ENCODE peak calls at places on chromosomes 11 and 22, in seven cellular contexts. C is IMR-90, R is body of pancreas, V is uterus, P is esophagus squamous epithelium, Z is A549, Y is lower leg skin. M is an unnamed sample.
A peak's percentile ranks its signal among the peaks of the same experiment; 100 is the strongest.

GRCh38 chr11:47131136-47131535 is 45.5 kb downstream of the ARFGAP2 start:
- DNase-seq in C (no peak), R (no peak), V (no peak), P (no peak), Z (no peak), Y (peak; percentile 46), M (no peak)

GRCh38 chr22:33756508-33756949 is 163.7 kb downstream of the LARGE1 start:
- DNase-seq in C (no peak), R (no peak), V (no peak), P (no peak), Z (no peak), Y (no peak), M (no peak)

GRCh38 chr11:12581923-12582322 is 92.3 kb upstream of the TEAD1 start:
- DNase-seq in C (peak; percentile 88), R (no peak), V (no peak), P (no peak), Z (peak; percentile 24), Y (no peak), M (no peak)

GRCh38 chr22:21943571-21944448 is 8.8 kb downstream of the PPM1F start:
- DNase-seq in C (no peak), R (no peak), V (no peak), P (no peak), Z (no peak), Y (no peak), M (no peak)

GRCh38 chr11:65102142-65103095 is 6.4 kb downstream of the VPS51 start:
- DNase-seq in C (peak; percentile 52), R (peak; percentile 44), V (no peak), P (no peak), Z (no peak), Y (no peak), M (no peak)

GRCh38 chr22:49896201-49896600 is 22.0 kb downstream of the ALG12 start:
- DNase-seq in C (no peak), R (no peak), V (no peak), P (no peak), Z (no peak), Y (no peak), M (no peak)

GRCh38 chr11:92380882-92381281 is 156.3 kb downstream of the FAT3 start:
- DNase-seq in C (peak; percentile 77), R (no peak), V (no peak), P (no peak), Z (no peak), Y (no peak), M (no peak)

GRCh38 chr11:10376061-10376460 is 71.2 kb downstream of the ADM start:
- DNase-seq in C (no peak), R (no peak), V (no peak), P (no peak), Z (no peak), Y (no peak), M (peak; percentile 79)

GRCh38 chr11:82146789-82147188 is 586.9 kb downstream of the FAM181B start:
- DNase-seq in C (no peak), R (no peak), V (no peak), P (no peak), Z (no peak), Y (no peak), M (no peak)

GRCh38 chr22:30204742-30205111 is 41.8 kb downstream of the LIF start:
- DNase-seq in C (peak; percentile 84), R (no peak), V (peak; percentile 57), P (no peak), Z (no peak), Y (peak; percentile 93), M (no peak)

GRCh38 chr11:131246589-131247164 is 123.7 kb upstream of the NTM start:
- DNase-seq in C (no peak), R (peak; percentile 31), V (no peak), P (no peak), Z (no peak), Y (no peak), M (peak; percentile 16)

GRCh38 chr11:57482782-57483569 is 22.6 kb downstream of the RTN4RL2 start:
- DNase-seq in C (peak; percentile 21), R (no peak), V (no peak), P (no peak), Z (peak; percentile 72), Y (no peak), M (no peak)

GRCh38 chr11:124618863-124619262 is 3.8 kb upstream of the TBRG1 start:
- DNase-seq in C (no peak), R (no peak), V (no peak), P (no peak), Z (no peak), Y (no peak), M (no peak)

GRCh38 chr22:49770454-49771265 is 57.0 kb downstream of the BRD1 start:
- DNase-seq in C (no peak), R (no peak), V (no peak), P (no peak), Z (no peak), Y (no peak), M (no peak)

GRCh38 chr11:106021181-106021966 is 666 bp downstream of the MSANTD4 start:
- DNase-seq in C (peak; percentile 56), R (no peak), V (no peak), P (no peak), Z (no peak), Y (no peak), M (no peak)

GRCh38 chr11:106017088-106017487 is 5.0 kb downstream of the MSANTD4 start:
- DNase-seq in C (no peak), R (no peak), V (no peak), P (no peak), Z (no peak), Y (no peak), M (no peak)

GRCh38 chr11:106022795-106023275 is 795 bp upstream of the MSANTD4 start:
- DNase-seq in C (no peak), R (no peak), V (no peak), P (no peak), Z (no peak), Y (no peak), M (no peak)

GRCh38 chr11:106021967-106022794 is at the start of gene MSANTD4:
- DNase-seq in C (peak; percentile 99), R (peak; percentile 100), V (peak; percentile 100), P (peak; percentile 95), Z (peak; percentile 94), Y (peak; percentile 100), M (peak; percentile 100)
- TF ChIP-seq POLR2A in C (no peak), R (peak; percentile 67), V (no peak), P (no peak), Z (peak; percentile 43), Y (no peak), M (peak; percentile 50)

DNA sequence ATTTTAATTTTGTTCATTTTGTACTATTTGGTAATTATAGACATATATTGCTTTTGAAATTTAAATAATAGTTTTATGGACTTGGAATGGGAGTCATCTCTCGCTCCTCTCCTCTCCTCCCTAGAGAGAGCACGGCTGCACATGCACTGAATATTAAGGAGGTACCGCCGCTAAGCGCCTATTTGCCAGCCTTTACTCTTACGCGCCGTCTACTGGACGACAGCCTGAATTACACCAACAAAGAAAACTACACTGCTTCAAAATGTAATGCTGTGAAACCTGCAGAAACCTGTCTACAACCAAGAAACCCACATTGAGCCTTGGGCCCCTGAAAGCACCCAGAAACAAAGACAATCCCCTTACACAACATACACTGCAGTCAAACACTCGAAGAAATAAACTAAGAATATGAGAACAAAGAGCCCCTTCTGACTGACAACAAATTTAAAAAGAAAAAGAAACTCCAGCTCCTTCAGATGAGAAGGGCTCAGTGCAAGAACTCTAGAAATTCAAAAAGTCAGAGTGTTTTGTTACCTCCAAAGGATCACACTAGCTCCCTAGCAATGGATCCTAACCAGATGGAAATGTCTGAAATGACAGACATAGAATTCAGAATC is 737.2 kb downstream of the LRRC4C start:
- DNase-seq in C (peak; percentile 0), R (peak; percentile 13), V (no peak), P (no peak), Z (peak; percentile 2), Y (no peak), M (no peak)
- TF ChIP-seq CTCF in C (peak; percentile 31), R (peak; percentile 43), V (no peak), P (no peak), Z (peak; percentile 34), Y (no peak), M (peak; percentile 28)

DNA sequence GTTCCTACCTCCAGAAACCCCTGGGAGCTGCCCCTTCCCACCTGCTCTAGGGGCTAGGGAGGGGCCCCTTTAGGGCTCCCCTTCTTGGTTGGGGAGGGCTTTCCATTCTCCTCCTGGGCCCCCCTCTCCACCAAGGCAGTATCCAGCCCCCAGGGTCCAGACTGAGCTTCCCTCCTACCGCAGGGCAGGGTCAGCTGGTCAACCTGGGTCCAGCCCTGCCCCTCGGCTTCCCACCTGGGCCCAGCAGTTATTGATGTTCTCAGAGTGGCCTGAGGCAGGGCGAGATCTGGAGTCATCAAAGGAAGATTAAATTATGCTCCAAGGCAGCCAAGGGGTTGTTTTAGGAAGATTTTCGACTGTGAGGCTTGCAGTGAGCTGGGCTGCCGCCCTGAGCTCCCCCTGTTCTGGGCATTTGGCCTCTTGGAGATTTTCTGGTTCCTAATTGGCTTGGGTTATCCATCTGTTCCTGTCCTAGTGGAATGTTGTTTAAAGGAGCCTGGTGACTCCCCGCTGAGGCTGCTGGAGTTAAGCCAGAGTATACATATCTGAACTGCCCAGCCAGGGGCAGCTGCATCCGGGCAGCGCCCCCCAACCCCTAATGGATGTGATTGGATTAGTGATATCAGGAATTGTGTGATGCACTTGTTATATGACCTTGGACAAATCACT is 1.8 kb upstream of the SLC22A8 start:
- DNase-seq in C (no peak), R (no peak), V (no peak), P (no peak), Z (no peak), Y (peak; percentile 68), M (no peak)
- TF ChIP-seq POLR2A in C (no peak), R (no peak), V (no peak), P (no peak), Z (no peak), Y (no peak), M (no peak)

GRCh38 chr11:63611395-63611747 is 2.9 kb downstream of the PLAAT3 start:
- DNase-seq in C (no peak), R (no peak), V (no peak), P (no peak), Z (no peak), Y (no peak), M (no peak)

GRCh38 chr11:63608353-63609345 is 5.6 kb downstream of the PLAAT3 start:
- DNase-seq in C (peak; percentile 66), R (no peak), V (no peak), P (no peak), Z (no peak), Y (peak; percentile 48), M (no peak)

GRCh38 chr11:63610604-63611394 is 3.4 kb downstream of the PLAAT3 start:
- DNase-seq in C (no peak), R (no peak), V (no peak), P (no peak), Z (no peak), Y (peak; percentile 59), M (no peak)

GRCh38 chr11:63609536-63609935 is 4.7 kb downstream of the PLAAT3 start:
- DNase-seq in C (no peak), R (no peak), V (no peak), P (no peak), Z (no peak), Y (peak; percentile 68), M (no peak)

DNA sequence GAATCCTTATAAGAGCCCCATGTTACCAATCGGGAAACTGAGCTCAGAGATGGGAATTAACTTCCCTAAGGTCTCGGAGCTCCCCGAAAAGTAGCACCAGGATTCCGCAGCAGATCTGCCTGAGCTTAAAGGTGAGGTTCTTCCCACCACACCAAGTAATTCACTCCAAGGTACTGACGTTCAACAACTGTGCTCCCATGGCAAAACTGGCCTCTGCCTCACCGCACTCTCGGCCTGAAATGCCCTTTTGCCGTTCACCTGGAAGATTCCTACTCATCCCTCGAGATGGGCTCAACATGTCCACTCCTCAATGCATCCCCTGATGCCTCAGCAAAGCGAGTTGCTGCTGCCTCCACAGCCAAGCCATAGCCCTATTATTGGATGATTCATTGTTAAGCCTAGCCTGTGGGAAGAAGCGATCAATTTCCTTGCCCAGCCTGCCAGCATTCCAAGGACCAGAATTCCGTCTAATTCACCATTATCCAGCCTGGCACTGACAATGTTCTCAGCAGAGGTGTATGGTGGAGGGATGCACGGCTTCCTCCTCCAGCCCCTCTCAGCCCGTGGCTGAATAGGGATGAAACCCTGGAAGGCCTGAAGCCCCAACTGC is 4.2 kb downstream of the PLAAT3 start:
- DNase-seq in C (no peak), R (no peak), V (no peak), P (no peak), Z (no peak), Y (peak; percentile 75), M (no peak)
- TF ChIP-seq CTCF in C (no peak), R (no peak), V (no peak), P (no peak), Z (no peak), Y (no peak), M (no peak)